ENCODE peak calls at places on chromosomes 12 and 14, in five cellular contexts. G is HepG2, L is K562, N is H1, Z is GM12878. P is an unnamed sample.

GRCh38 chr12:42684171-42685071 is 94.9 kb upstream of the PRICKLE1 start:
- DNase-seq in L (no peak), Z (no peak), G (no peak), N (no peak), P (no peak)

GRCh38 chr14:75283884-75284563 is 5.4 kb downstream of the FOS start:
- DNase-seq in G (peak; percentile 44), Z (no peak), N (no peak), L (peak; percentile 45), P (peak; percentile 77)

GRCh38 chr12:14811486-14811885 is 2.5 kb downstream of the SMCO3 start:
- DNase-seq in N (no peak), G (no peak), L (no peak), Z (no peak), P (no peak)

GRCh38 chr12:67424784-67425183 is 155.6 kb downstream of the CAND1 start:
- DNase-seq in N (no peak), L (no peak), Z (no peak), G (no peak), P (peak; percentile 27)

GRCh38 chr12:3537916-3538690 is 47.1 kb downstream of the PRMT8 start:
- DNase-seq in Z (no peak), L (no peak), G (no peak), N (no peak), P (no peak)

GRCh38 chr12:97386133-97386581 is 76.4 kb upstream of the RMST start:
- DNase-seq in G (peak; percentile 21), N (no peak), L (no peak), Z (no peak), P (no peak)

GRCh38 chr12:64392221-64392620 is 1.7 kb upstream of the C12orf56 start:
- DNase-seq in Z (no peak), N (no peak), G (no peak), L (no peak), P (peak; percentile 54)

GRCh38 chr12:56931474-56931978 is 2.7 kb downstream of the SDR9C7 start:
- DNase-seq in G (peak; percentile 27), N (no peak), L (peak; percentile 77), Z (no peak), P (no peak)

GRCh38 chr14:104993306-104993705 is 7.7 kb downstream of the CLBA1 start:
- DNase-seq in Z (no peak), G (no peak), L (no peak), N (no peak), P (no peak)

GRCh38 chr14:32329146-32329545 is at the start of gene AKAP6:
- DNase-seq in G (no peak), Z (no peak), L (no peak), N (no peak), P (no peak)

GRCh38 chr14:79295385-79295784 is 915.9 kb downstream of the DIO2 start:
- DNase-seq in G (no peak), Z (no peak), N (no peak), L (no peak), P (no peak)

GRCh38 chr14:96204151-96205058 is at the start of gene BDKRB2:
- DNase-seq in Z (no peak), N (peak; percentile 17), L (no peak), G (peak; percentile 54), P (peak; percentile 94)

GRCh38 chr12:77667101-77667500 is 163.6 kb upstream of the NAV3 start:
- DNase-seq in N (no peak), Z (no peak), L (no peak), G (no peak), P (no peak)

GRCh38 chr14:95784137-95784536 is 70.2 kb upstream of the TCL1A start:
- DNase-seq in G (peak; percentile 16), L (peak; percentile 11), Z (no peak), N (no peak), P (no peak)

GRCh38 chr12:108720757-108721514 is 10.4 kb downstream of the CORO1C start:
- DNase-seq in Z (no peak), L (no peak), N (no peak), G (no peak), P (no peak)

GRCh38 chr12:13981296-13981962 is at the start of gene GRIN2B:
- DNase-seq in N (no peak), G (no peak), L (no peak), Z (no peak), P (peak; percentile 53)

GRCh38 chr14:103115845-103116572 is 7.3 kb upstream of the TNFAIP2 start:
- DNase-seq in L (no peak), N (no peak), G (no peak), Z (no peak), P (peak; percentile 72)

GRCh38 chr12:62006076-62006732 is 254.0 kb upstream of the USP15 start:
- DNase-seq in G (peak; percentile 34), L (peak; percentile 36), Z (no peak), N (no peak), P (peak; percentile 61)

GRCh38 chr12:111034911-111035577 is 114.7 kb upstream of the MYL2 start:
- DNase-seq in L (no peak), N (no peak), G (no peak), Z (no peak), P (peak; percentile 30)

GRCh38 chr12:8969861-8970411 is 19.4 kb upstream of the KLRG1 start:
- DNase-seq in Z (no peak), N (no peak), L (no peak), G (no peak), P (peak; percentile 11)

GRCh38 chr12:55927588-55928502 is at the start of gene PYM1:
- DNase-seq in N (peak; percentile 74), Z (peak; percentile 76), L (peak; percentile 89), G (peak; percentile 89), P (peak; percentile 69)

GRCh38 chr12:94353130-94353529 is 106.5 kb downstream of the CEP83 start:
- DNase-seq in G (no peak), N (no peak), L (no peak), Z (no peak), P (no peak)

GRCh38 chr12:58420496-58420895 is 479.1 kb downstream of the ATP23 start:
- DNase-seq in L (no peak), Z (no peak), G (no peak), N (no peak), P (no peak)

GRCh38 chr12:18383203-18383602 is 121.9 kb downstream of the PIK3C2G start:
- DNase-seq in Z (no peak), L (no peak), N (no peak), G (peak; percentile 67), P (peak; percentile 62)

GRCh38 chr12:101707131-101707782 is 9.8 kb downstream of the CHPT1 start:
- DNase-seq in Z (no peak), G (no peak), N (no peak), L (peak; percentile 65), P (no peak)

GRCh38 chr12:82937151-82937550 is 250.4 kb downstream of the TMTC2 start:
- DNase-seq in G (no peak), N (no peak), L (no peak), Z (no peak), P (no peak)

DNA sequence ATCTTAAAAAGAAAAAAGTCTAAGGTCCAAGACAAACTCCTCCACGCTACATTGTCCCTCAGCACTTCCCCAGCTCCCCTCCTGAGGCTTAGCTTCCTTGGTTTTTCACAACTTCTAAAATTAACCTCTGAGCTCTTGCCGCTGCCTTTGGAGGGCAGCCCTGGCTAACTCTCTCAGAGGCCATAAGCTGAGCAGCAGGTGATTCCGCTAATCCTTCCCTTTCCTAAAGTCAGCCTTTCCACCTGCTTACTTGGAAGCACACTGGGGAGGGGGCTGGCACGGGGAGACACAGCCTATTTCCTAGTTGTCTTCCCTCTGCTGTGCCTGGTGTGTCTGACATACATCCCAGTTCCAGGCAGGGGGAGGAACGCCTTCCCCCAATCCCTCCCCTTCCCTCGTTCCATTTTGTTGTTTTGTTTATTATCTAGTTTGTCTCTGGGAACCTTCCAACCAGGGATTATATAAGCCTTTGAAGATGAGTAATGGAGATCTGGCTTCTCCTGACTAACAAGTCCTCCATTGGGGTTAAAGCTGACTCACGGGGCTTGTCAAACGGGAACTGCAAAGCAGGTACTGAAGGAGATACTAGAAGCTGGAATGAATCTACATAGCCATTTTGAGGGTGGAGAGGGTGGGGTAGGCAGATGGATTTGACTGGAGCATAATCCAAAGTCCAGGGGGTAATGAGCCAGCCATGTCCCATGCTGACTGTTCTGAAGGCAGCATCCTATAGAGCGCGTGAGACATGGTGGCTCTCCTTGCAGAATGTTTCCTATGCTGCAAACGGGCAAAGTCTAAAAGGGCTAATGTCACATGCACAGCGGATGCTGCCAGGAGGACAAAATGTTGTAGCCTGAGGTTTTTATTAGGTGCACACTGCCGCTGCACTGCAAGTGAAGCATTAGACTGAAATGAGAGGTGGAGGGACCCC is 230.8 kb downstream of the FOXN3 start:
- DNase-seq in G (no peak), L (no peak), N (no peak), Z (no peak), P (no peak)
- TF ChIP-seq HDAC2 in G (no peak), L (no peak), N (no peak), Z (no peak), P (no peak)

DNA sequence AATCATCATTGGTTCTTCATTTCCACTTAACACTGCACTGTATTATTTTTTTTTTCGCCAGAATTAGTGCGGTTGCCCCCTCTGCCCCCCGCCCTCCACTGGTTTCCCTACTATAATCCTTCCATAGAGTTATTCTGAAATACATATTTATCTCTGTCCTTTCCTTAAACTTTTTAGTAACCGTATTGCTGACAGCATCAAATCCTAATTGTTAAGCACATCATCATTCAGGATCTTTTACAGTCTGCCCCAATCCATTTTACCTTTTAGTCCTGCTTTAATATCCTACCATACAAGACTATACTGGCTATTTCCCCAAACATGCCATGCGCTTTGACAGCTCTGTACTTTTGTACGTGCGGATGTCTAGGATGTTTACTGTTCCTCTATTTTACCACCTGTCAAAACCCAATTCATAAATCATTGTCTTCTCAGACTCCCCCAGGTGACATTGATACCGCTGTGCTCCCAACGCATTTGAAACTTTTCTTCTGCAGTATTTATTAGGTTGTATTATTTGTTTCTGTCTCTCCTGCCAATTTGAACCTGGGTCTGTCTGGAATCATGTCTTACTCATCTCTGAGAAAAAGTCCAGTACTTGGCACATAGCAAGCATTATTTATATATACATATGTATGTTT is 1.0 kb downstream of the FGFR1OP2 start:
- DNase-seq in N (no peak), G (no peak), Z (peak; percentile 34), L (no peak), P (no peak)
- TF ChIP-seq HDAC2 in N (no peak), G (no peak), Z (no peak), L (no peak), P (no peak)

GRCh38 chr14:26867171-26867757 is 269.4 kb upstream of the NOVA1 start:
- DNase-seq in Z (no peak), L (no peak), G (no peak), N (no peak), P (no peak)
- TF ChIP-seq HDAC2 in Z (no peak), L (no peak), G (no peak), N (no peak), P (no peak)

GRCh38 chr12:1595690-1596347 is 1.4 kb upstream of the FBXL14 start:
- DNase-seq in Z (no peak), G (no peak), L (no peak), N (no peak), P (no peak)
- TF ChIP-seq HDAC2 in Z (no peak), G (no peak), L (no peak), N (no peak), P (no peak)

GRCh38 chr14:98207466-98207865 is 1064.5 kb downstream of the BCL11B start:
- DNase-seq in G (no peak), L (no peak), Z (no peak), N (no peak), P (no peak)
- TF ChIP-seq HDAC2 in G (no peak), L (no peak), Z (no peak), N (no peak), P (no peak)

DNA sequence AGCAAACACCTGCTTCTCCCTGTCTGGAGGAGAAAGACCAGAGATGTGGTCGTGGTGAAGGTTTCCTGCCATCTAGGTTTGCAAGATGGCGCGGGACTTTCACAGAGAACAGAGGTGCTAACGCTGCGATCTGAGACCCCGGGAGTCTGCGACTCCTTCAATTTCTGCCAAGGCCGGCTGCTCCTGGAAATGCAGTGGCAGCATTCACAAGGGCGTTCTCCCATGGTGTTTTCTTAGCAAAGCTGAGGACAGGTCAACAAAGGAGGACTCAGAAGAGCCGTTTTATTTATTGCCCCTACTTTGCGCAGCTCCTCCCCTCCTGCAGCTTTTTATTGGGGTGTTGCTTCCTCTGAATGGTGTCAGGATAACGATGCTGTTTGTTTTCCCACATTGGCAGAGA is 86.3 kb downstream of the TMEM132C start:
- DNase-seq in L (no peak), N (no peak), G (no peak), Z (no peak), P (no peak)
- TF ChIP-seq HDAC2 in L (no peak), N (no peak), G (no peak), Z (no peak), P (no peak)

P was measured in A549.